ENCODE peak calls at places on chromosome 7, in ten cellular contexts. A is AG04450, N is colonic mucosa, P is neural progenitor cell, O is SK-N-SH, Q is endothelial cell of umbilical vein, W is cardiac muscle cell, S is lung, C is heart right ventricle, X is brain microvascular endothelial cell. V is an unnamed sample. For H3K27me3, the result is how much of the 10 kb centered on the place peaks cover.

GRCh38 chr7:116543664-116544063 is 18.8 kb downstream of the CAV1 start:
- DNase-seq in A (no peak), N (no peak), P (no peak), O (no peak), Q (peak), W (peak), S (no peak), C (no peak), X (no peak), V (peak)

GRCh38 chr7:47483604-47484273 is 98.2 kb downstream of the TNS3 start:
- DNase-seq in A (no peak), N (no peak), P (no peak), O (peak), Q (no peak), W (peak), S (no peak), C (no peak), X (no peak), V (no peak)

GRCh38 chr7:4842302-4843064 is 19.3 kb downstream of the PAPOLB start:
- DNase-seq in A (no peak), N (no peak), P (no peak), O (no peak), Q (peak), W (peak), S (no peak), C (no peak), X (no peak), V (no peak)

GRCh38 chr7:40301486-40302065 is 166.8 kb downstream of the SUGCT start:
- DNase-seq in A (no peak), N (no peak), P (no peak), O (no peak), Q (no peak), W (no peak), S (no peak), C (no peak), X (peak), V (no peak)

GRCh38 chr7:48511021-48511579 is 339.8 kb downstream of the ABCA13 start:
- DNase-seq in A (no peak), N (no peak), P (no peak), O (no peak), Q (no peak), W (no peak), S (no peak), C (no peak), X (no peak), V (peak)

GRCh38 chr7:27872281-27873005 is 132.5 kb downstream of the TAX1BP1 start:
- DNase-seq in A (no peak), N (no peak), P (no peak), O (no peak), Q (peak), W (peak), S (no peak), C (no peak), X (no peak), V (no peak)

GRCh38 chr7:134473861-134474291 is 15.0 kb upstream of the AKR1B1 start:
- DNase-seq in A (no peak), N (no peak), P (no peak), O (no peak), Q (no peak), W (peak), S (no peak), C (no peak), X (peak), V (peak)

GRCh38 chr7:2110586-2111396 is 122.0 kb downstream of the MAD1L1 start:
- DNase-seq in A (no peak), N (peak), P (no peak), O (no peak), Q (peak), W (peak), S (no peak), C (no peak), X (peak), V (no peak)

GRCh38 chr7:38410056-38410455 is 136.6 kb upstream of the TARP start:
- DNase-seq in A (no peak), N (no peak), P (no peak), O (no peak), Q (no peak), W (no peak), S (no peak), C (no peak), X (no peak), V (no peak)

GRCh38 chr7:40604601-40605438 is 470.0 kb downstream of the SUGCT start:
- DNase-seq in A (peak), N (peak), P (peak), O (peak), Q (peak), W (peak), S (peak), C (peak), X (peak), V (peak)

GRCh38 chr7:147509859-147510542 is 1080.6 kb upstream of the C7orf33 start:
- DNase-seq in A (no peak), N (no peak), P (no peak), O (no peak), Q (no peak), W (no peak), S (no peak), C (no peak), X (peak), V (peak)

GRCh38 chr7:55571534-55572377 is 546 bp downstream of the VOPP1 start:
- DNase-seq in A (no peak), N (peak), P (peak), O (peak), Q (peak), W (peak), S (peak), C (peak), X (peak), V (peak)

GRCh38 chr7:86790383-86790782 is 146.7 kb downstream of the GRM3 start:
- DNase-seq in A (no peak), N (no peak), P (no peak), O (no peak), Q (no peak), W (no peak), S (no peak), C (no peak), X (no peak), V (no peak)

GRCh38 chr7:140160308-140160707 is 16.5 kb downstream of the KDM7A start:
- DNase-seq in A (no peak), N (no peak), P (peak), O (peak), Q (peak), W (no peak), S (no peak), C (no peak), X (no peak), V (no peak)

GRCh38 chr7:48428091-48428710 is 256.9 kb downstream of the ABCA13 start:
- DNase-seq in A (no peak), N (no peak), P (no peak), O (no peak), Q (no peak), W (no peak), S (no peak), C (no peak), X (no peak), V (no peak)

GRCh38 chr7:24411226-24411625 is 127.2 kb downstream of the NPY start:
- DNase-seq in A (no peak), N (no peak), P (no peak), O (no peak), Q (no peak), W (no peak), S (no peak), C (no peak), X (no peak), V (no peak)

GRCh38 chr7:17939670-17940301 is 508 bp downstream of the SNX13 start:
- DNase-seq in A (no peak), N (peak), P (peak), O (peak), Q (peak), W (peak), S (peak), C (peak), X (peak), V (peak)

DNA sequence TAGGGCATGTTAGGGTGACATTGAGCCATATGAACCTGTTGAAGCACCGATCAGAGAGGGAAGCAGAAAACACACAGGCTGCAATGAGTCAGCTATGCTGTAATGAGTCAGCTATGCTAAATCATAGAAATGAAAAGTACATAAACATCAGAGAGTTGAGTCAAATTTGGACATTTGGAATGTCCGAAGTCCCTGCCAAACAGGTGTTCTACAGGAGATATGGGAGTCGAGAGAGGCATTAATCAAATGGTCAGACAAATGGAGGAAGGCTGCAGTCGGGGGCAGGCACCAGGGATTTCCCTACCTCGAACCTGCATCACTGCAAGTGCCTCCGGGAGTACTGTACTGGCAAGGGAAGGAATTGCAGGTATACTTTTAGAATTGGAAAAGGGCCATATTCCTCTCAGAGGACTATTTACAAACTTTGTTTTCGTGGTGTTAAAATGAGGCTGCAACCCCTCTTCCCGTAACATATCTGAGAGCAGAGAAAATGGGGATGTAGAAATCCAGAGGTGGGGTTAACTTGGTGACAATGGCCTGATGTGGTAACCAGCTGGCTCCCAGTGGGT is 8.8 kb upstream of the ZC3HAV1 start:
- DNase-seq in A (no peak), N (no peak), P (no peak), O (no peak), Q (peak), W (peak), S (no peak), C (no peak), X (peak), V (peak)
- TF ChIP-seq CTCF in A (no peak), N (no peak), P (no peak), O (no peak), Q (peak), W (no peak), S (no peak), C (no peak), X (peak), V (no peak)

DNA sequence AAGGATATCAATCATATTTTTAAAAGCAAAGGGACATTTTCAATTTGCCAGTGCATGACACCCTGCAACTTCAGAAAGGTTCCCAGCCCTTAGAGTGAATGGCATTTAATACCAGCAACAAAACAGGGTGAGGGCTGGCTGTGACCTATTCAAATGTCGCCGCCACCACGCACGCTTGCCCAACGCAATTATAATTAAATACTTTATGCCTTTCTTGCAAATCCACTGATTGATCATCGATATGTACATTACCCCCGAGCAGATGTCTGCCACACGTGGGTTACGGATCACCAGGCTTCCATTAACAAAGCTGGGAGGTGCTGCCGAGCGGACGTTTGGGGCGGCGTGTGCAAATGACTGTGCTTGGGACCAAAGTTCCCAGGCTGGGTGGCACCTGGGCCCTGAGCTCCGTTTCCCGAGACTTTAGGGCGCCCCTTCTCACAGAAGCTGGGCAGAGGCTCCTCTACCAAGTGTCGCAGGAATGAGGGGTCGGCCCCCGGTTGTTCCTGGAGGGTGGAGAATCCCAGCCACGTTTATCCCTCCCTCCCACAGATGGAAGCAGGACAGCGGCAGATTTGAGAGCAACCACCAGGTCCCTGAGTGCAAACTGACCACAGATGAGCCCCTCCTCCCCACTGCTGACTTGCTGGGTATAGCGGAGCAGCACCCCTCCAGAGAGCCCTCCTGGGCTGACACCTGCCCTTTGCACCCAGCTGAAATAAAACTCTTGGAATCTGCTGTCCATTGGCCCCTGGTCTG is 3.9 kb downstream of the FOXL3 start:
- DNase-seq in A (no peak), N (peak), P (no peak), O (peak), Q (no peak), W (no peak), S (no peak), C (no peak), X (no peak), V (no peak)
- H3K27me3 ChIP-seq in A (half or more), N (under half), P (under half), O (half or more), Q (under half), W (half or more), S (under half), C (half or more), X (half or more), V (under half)

DNA sequence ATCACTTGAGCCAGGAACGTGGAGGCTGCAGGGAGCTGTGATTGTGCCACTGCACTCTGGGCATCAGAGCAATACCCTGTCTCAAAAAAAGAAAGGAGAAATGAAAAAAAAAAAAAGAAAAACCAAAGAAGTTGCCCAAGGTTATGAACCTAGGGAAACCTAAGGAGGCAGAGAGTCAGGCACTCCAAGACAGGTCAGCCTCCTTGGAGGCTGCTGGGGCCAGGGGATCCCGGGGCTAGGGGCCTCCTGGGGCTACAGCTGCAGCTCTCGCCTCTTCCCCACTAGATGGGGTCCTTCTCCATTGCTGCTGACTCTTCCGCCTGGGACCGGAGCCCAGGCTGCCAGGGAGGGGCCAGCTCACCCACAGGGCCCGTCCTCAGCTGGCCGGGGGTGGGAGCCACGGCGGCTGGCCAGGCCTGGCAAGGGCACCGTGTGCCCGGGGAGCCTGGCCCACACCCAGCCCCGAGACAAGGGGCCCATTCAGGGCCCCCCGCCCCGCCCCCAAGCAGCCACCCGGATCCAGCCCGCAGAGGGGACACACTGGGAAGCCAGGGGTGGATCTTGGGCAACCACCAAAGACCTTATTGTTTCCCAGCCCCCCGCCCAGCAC is 1.7 kb upstream of the SPACDR start:
- DNase-seq in A (no peak), N (peak), P (peak), O (peak), Q (peak), W (peak), S (peak), C (peak), X (peak), V (peak)
- TF ChIP-seq CTCF in A (peak), N (peak), P (peak), O (peak), Q (peak), W (peak), S (peak), C (peak), X (peak), V (peak)

GRCh38 chr7:128919881-128920789 is 9.6 kb upstream of the KCP start:
- DNase-seq in A (no peak), N (no peak), P (peak), O (peak), Q (no peak), W (no peak), S (no peak), C (no peak), X (no peak), V (no peak)
- H3K27me3 ChIP-seq in A (half or more), N (under half), P (under half), O (half or more), Q (under half), W (half or more), S (under half), C (half or more), X (half or more), V (under half)

GRCh38 chr7:74119831-74120230 is 36.2 kb downstream of the LIMK1 start:
- DNase-seq in A (no peak), N (no peak), P (no peak), O (no peak), Q (no peak), W (no peak), S (no peak), C (no peak), X (no peak), V (no peak)

GRCh38 chr7:74115326-74115725 is 31.7 kb downstream of the LIMK1 start:
- DNase-seq in A (no peak), N (no peak), P (peak), O (peak), Q (no peak), W (no peak), S (no peak), C (no peak), X (no peak), V (no peak)
- TF ChIP-seq CTCF in A (no peak), N (no peak), P (peak), O (peak), Q (no peak), W (no peak), S (no peak), C (no peak), X (peak), V (no peak)

GRCh38 chr7:3282457-3282856 is 18.6 kb upstream of the SDK1 start:
- DNase-seq in A (no peak), N (peak), P (no peak), O (no peak), Q (no peak), W (peak), S (no peak), C (no peak), X (no peak), V (peak)

GRCh38 chr7:3277604-3278572 is 23.2 kb upstream of the SDK1 start:
- DNase-seq in A (no peak), N (no peak), P (no peak), O (no peak), Q (no peak), W (no peak), S (no peak), C (no peak), X (no peak), V (no peak)

GRCh38 chr7:3279147-3279818 is 21.8 kb upstream of the SDK1 start:
- DNase-seq in A (no peak), N (no peak), P (no peak), O (no peak), Q (no peak), W (no peak), S (no peak), C (no peak), X (no peak), V (no peak)

GRCh38 chr7:3283130-3283704 is 17.8 kb upstream of the SDK1 start:
- DNase-seq in A (no peak), N (no peak), P (no peak), O (no peak), Q (no peak), W (no peak), S (no peak), C (no peak), X (no peak), V (peak)

DNA sequence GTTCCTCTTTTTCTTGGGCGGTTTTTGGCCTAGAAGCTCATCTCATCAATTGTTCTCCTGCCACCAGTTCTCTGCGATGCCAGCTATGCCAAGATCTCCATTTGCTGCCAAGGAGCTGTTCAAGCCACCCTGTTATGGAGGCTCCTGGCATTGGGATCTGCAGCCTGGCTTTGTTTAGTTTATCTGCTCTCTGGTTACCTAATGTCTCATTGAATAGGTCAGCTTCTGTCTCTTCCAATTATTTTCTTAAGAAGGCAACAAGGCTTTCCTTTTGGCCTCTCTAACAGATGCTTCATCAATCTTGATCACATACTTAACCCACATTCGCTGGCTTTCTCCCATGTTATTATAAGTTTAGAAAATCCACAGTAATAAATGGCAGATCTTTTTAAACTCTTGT is 20.6 kb upstream of the SDK1 start:
- DNase-seq in A (peak), N (no peak), P (no peak), O (no peak), Q (no peak), W (no peak), S (no peak), C (peak), X (no peak), V (no peak)
- H3K27me3 ChIP-seq in A (under half), N (under half), P (under half), O (under half), Q (under half), W (under half), S (under half), C (under half), X (under half), V (under half)

GRCh38 chr7:98368721-98369120 is 32.2 kb downstream of the BAIAP2L1 start:
- DNase-seq in A (no peak), N (no peak), P (no peak), O (no peak), Q (peak), W (no peak), S (no peak), C (no peak), X (no peak), V (no peak)

GRCh38 chr7:98364220-98364619 is 36.7 kb downstream of the BAIAP2L1 start:
- DNase-seq in A (no peak), N (no peak), P (no peak), O (no peak), Q (no peak), W (no peak), S (no peak), C (no peak), X (no peak), V (no peak)

GRCh38 chr7:98369726-98370125 is 31.2 kb downstream of the BAIAP2L1 start:
- DNase-seq in A (no peak), N (no peak), P (no peak), O (no peak), Q (no peak), W (no peak), S (no peak), C (no peak), X (no peak), V (peak)

GRCh38 chr7:98365863-98366561 is 34.9 kb downstream of the BAIAP2L1 start:
- DNase-seq in A (no peak), N (peak), P (no peak), O (no peak), Q (peak), W (no peak), S (no peak), C (peak), X (peak), V (no peak)

DNA sequence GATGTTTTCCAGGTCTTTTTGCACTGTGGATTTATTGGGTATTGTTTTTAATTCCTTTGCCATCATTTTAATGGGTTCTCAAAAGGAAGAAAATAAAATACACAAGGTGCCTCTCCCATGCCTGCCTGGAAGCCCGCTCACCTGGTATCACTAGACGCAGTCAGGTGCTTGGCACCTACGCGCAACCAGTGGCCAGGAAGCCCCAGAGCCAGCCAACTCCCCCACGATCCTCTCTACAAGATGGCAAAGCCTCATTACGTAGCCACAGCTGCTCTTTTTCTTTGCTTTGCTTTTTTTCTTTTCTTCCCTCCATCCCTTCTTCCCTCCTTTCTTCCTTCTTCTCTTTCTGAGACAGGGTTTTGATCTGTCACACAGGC is 34.3 kb downstream of the BAIAP2L1 start:
- DNase-seq in A (no peak), N (no peak), P (no peak), O (no peak), Q (no peak), W (no peak), S (no peak), C (no peak), X (no peak), V (no peak)
- TF ChIP-seq CTCF in A (no peak), N (no peak), P (no peak), O (no peak), Q (no peak), W (no peak), S (no peak), C (no peak), X (no peak), V (no peak)

GRCh38 chr7:155871211-155871610 is 58.9 kb upstream of the SHH start:
- DNase-seq in A (no peak), N (peak), P (no peak), O (no peak), Q (no peak), W (no peak), S (no peak), C (no peak), X (no peak), V (no peak)
- H3K27me3 ChIP-seq in A (under half), N (under half), P (under half), O (half or more), Q (under half), W (under half), S (under half), C (under half), X (under half), V (under half)

DNA sequence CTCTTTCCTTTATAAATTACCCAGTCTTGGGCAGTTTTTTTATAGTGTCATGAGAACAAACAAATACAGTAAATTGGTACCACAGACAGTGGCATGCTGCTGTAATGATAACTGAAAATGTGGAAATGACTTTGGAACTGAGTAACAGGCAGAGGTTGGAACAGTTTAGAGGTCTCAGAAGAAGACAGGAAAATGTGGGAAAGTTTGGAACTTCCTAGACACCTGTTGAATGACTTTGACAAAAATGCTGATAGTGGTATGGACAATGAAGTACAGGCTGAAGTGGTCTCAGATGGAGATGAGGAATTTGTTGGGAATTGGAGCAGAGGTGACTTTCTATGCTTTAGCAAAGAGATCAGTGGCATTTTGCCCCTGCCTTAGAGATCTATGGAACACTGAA is 1128.4 kb upstream of the POT1 start:
- DNase-seq in A (no peak), N (no peak), P (no peak), O (no peak), Q (no peak), W (no peak), S (no peak), C (no peak), X (no peak), V (no peak)
- TF ChIP-seq CTCF in A (no peak), N (no peak), P (no peak), O (no peak), Q (no peak), W (no peak), S (no peak), C (no peak), X (no peak), V (no peak)

V was measured in bronchial epithelial cell.